ENCODE peak calls at places on chromosomes 12 and 14, in four cellular contexts. One of them, this sample, is unnamed.

GRCh38 chr14:100826371-100827139 is 637 bp downstream of the MEG3 start:
- DNase-seq in stomach: no peak
- DNase-seq in tibial nerve: no peak
- DNase-seq in fibroblast of lung: no peak
- DNase-seq in this sample: no peak

GRCh38 chr14:22838631-22839041 is 2.3 kb downstream of the MMP14 start:
- DNase-seq in stomach: no peak
- DNase-seq in tibial nerve: no peak
- DNase-seq in fibroblast of lung: peak; percentile 73
- DNase-seq in this sample: no peak

GRCh38 chr14:56474419-56475022 is 105.1 kb upstream of the TMEM260 start:
- DNase-seq in stomach: no peak
- DNase-seq in tibial nerve: peak; percentile 14
- DNase-seq in fibroblast of lung: peak; percentile 59
- DNase-seq in this sample: no peak

GRCh38 chr12:78530065-78530765 is 334.4 kb upstream of the SYT1 start:
- DNase-seq in stomach: no peak
- DNase-seq in tibial nerve: no peak
- DNase-seq in fibroblast of lung: peak; percentile 73
- DNase-seq in this sample: no peak

GRCh38 chr14:74875941-74876913 is at the start of gene PROX2:
- DNase-seq in stomach: no peak
- DNase-seq in tibial nerve: no peak
- DNase-seq in fibroblast of lung: no peak
- DNase-seq in this sample: no peak

GRCh38 chr14:101501341-101501740 is 60.0 kb upstream of the DIO3 start:
- DNase-seq in stomach: peak; percentile 13
- DNase-seq in tibial nerve: no peak
- DNase-seq in fibroblast of lung: no peak
- DNase-seq in this sample: no peak

GRCh38 chr12:109461049-109461845 is 15.9 kb downstream of the KCTD10 start:
- DNase-seq in stomach: no peak
- DNase-seq in tibial nerve: peak; percentile 19
- DNase-seq in fibroblast of lung: peak; percentile 52
- DNase-seq in this sample: no peak

GRCh38 chr14:92501891-92502351 is 11.7 kb upstream of the RIN3 start:
- DNase-seq in stomach: no peak
- DNase-seq in tibial nerve: no peak
- DNase-seq in fibroblast of lung: peak; percentile 58
- DNase-seq in this sample: no peak

GRCh38 chr12:7144414-7145120 is 14.4 kb downstream of the CLSTN3 start:
- DNase-seq in stomach: no peak
- DNase-seq in tibial nerve: no peak
- DNase-seq in fibroblast of lung: peak; percentile 58
- DNase-seq in this sample: no peak

GRCh38 chr14:58901826-58902225 is 264.1 kb downstream of the DACT1 start:
- DNase-seq in stomach: no peak
- DNase-seq in tibial nerve: no peak
- DNase-seq in fibroblast of lung: no peak
- DNase-seq in this sample: no peak

GRCh38 chr14:24441485-24441884 is 1.1 kb downstream of the SDR39U1 start:
- DNase-seq in stomach: no peak
- DNase-seq in tibial nerve: no peak
- DNase-seq in fibroblast of lung: no peak
- DNase-seq in this sample: no peak

GRCh38 chr14:24443053-24443683 is 592 bp upstream of the SDR39U1 start:
- DNase-seq in stomach: no peak
- DNase-seq in tibial nerve: no peak
- DNase-seq in fibroblast of lung: peak; percentile 13
- DNase-seq in this sample: no peak

GRCh38 chr14:24440606-24441399 is 1.8 kb downstream of the SDR39U1 start:
- DNase-seq in stomach: no peak
- DNase-seq in tibial nerve: no peak
- DNase-seq in fibroblast of lung: no peak
- DNase-seq in this sample: no peak

GRCh38 chr14:24441904-24442239 is 704 bp downstream of the SDR39U1 start:
- DNase-seq in stomach: no peak
- DNase-seq in tibial nerve: no peak
- DNase-seq in fibroblast of lung: no peak
- DNase-seq in this sample: no peak

DNA sequence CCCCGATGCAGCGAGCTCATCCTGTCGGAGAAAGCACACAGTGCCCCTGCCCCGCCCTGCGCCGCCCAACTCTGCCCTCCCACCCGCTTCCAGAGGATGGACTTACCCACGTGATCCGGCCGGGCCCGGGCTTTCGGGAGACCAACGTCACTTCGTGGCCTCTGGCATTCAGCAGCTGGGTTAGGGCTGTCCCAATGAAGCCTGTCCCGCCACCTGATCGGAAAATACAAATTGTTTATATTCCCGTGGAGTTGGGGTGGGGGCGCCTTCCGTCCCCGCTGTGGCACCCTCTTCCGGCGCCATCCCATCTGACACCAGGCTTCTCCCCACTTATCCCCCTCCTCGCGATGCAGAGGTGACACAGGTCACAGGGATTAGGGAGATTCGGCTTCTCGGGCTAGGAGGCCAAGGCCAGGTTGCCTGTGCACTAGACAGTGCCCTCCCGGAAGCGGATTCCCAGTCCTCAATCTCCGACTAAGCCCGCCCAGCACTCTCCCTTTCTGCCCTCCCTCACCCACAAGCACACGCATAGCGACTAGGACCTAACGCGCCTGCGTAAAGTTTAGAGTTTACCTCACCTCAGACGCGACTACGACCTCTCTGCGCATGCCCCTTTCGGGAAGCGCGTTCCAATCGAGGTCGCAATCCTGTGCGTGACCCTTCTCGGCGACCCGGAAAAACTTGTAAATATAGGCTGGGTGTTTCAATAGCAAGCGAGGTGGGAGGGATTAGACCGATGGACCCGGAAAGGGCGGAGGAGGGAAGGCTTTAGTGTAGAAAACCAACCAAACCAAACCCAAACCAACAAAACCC is at the start of gene SDR39U1:
- DNase-seq in stomach: peak; percentile 98
- DNase-seq in tibial nerve: peak; percentile 96
- DNase-seq in fibroblast of lung: peak; percentile 99
- DNase-seq in this sample: peak; percentile 96
- TF ChIP-seq CTCF in stomach: no peak
- TF ChIP-seq CTCF in tibial nerve: peak; percentile 21
- TF ChIP-seq CTCF in fibroblast of lung: no peak
- TF ChIP-seq CTCF in this sample: no peak

GRCh38 chr12:14931791-14932560 is 6.4 kb downstream of the ERP27 start:
- DNase-seq in stomach: no peak
- DNase-seq in tibial nerve: no peak
- DNase-seq in fibroblast of lung: no peak
- DNase-seq in this sample: no peak
- H3K4me3 ChIP-seq in stomach: no peak overlapping the region
- H3K4me3 ChIP-seq in tibial nerve: no peak overlapping the region
- H3K4me3 ChIP-seq in fibroblast of lung: no peak overlapping the region
- H3K4me3 ChIP-seq in this sample: peak overlapping the region; percentile 5

GRCh38 chr12:73719223-73719622 is 818.4 kb upstream of the ATXN7L3B start:
- DNase-seq in stomach: no peak
- DNase-seq in tibial nerve: no peak
- DNase-seq in fibroblast of lung: no peak
- DNase-seq in this sample: no peak
- H3K9me3 ChIP-seq in stomach: no peaks in the 10 kb centered on the region
- H3K9me3 ChIP-seq in tibial nerve: no peaks in the 10 kb centered on the region
- H3K9me3 ChIP-seq in fibroblast of lung: no peaks in the 10 kb centered on the region
- H3K9me3 ChIP-seq in this sample: no peaks in the 10 kb centered on the region

GRCh38 chr12:5441497-5442236 is 9.8 kb downstream of the NTF3 start:
- DNase-seq in stomach: no peak
- DNase-seq in tibial nerve: no peak
- DNase-seq in fibroblast of lung: no peak
- DNase-seq in this sample: no peak

GRCh38 chr12:5440973-5441372 is 9.1 kb downstream of the NTF3 start:
- DNase-seq in stomach: no peak
- DNase-seq in tibial nerve: no peak
- DNase-seq in fibroblast of lung: no peak
- DNase-seq in this sample: no peak

GRCh38 chr12:5439788-5440300 is 7.9 kb downstream of the NTF3 start:
- DNase-seq in stomach: no peak
- DNase-seq in tibial nerve: no peak
- DNase-seq in fibroblast of lung: no peak
- DNase-seq in this sample: no peak

GRCh38 chr12:5444520-5444919 is 12.6 kb downstream of the NTF3 start:
- DNase-seq in stomach: no peak
- DNase-seq in tibial nerve: no peak
- DNase-seq in fibroblast of lung: no peak
- DNase-seq in this sample: no peak

DNA sequence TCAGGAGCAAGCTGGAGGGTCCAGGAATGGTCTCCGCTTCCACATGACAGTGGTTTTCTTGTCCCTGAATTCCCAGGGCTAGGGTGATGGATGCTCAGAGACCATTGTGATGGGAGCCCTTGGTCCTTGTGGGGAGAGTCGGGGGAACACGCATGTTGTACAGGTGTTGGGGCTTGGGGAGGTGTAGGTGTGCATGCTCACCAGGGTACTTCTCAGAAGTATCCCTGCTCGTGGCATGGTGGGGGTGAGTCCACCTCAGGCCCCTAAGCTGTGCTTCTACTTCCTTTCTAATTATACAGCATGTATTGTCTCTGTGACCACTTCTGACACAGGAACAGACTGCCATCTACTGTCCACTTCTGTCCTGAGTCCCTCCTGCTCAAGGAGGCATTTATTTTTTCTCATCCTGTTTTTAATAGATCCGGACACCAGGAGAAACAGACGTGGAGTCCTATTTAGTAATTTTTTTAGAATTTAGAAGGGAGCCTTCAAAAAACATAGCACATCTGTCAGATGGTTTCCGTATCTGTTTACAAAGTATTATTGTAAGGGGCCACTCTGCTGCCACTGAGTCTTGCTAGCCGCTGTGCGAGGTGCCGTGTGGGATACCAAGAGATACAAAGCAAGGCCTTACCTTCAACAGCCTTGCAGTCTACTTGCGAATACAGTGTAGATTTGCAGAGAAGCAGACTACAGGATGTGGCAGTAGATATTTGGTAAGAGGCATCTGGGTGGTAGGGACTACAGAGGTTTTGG is 10.5 kb downstream of the NTF3 start:
- DNase-seq in stomach: no peak
- DNase-seq in tibial nerve: no peak
- DNase-seq in fibroblast of lung: peak; percentile 75
- DNase-seq in this sample: no peak
- TF ChIP-seq CTCF in stomach: peak; percentile 45
- TF ChIP-seq CTCF in tibial nerve: peak; percentile 35
- TF ChIP-seq CTCF in fibroblast of lung: peak; percentile 48
- TF ChIP-seq CTCF in this sample: no peak

This sample was measured in pancreas.